ENCODE peak calls at places on chromosomes 4 and X, in four cellular contexts. L is suprapubic skin, Z is fibroblast of lung, X is globus pallidus. B is an unnamed sample.

GRCh38 chr4:186297013-186297645 is 31.1 kb downstream of the F11 start:
- DNase-seq in Z (peak), X (peak), L (no peak), B (no peak)

GRCh38 chr4:39047691-39048090 is 14.3 kb upstream of the KLHL5 start:
- DNase-seq in X (no peak), Z (no peak), L (no peak), B (no peak)

GRCh38 chrX:455199-455598 is 68.5 kb upstream of the PPP2R3B start:
- DNase-seq in X (no peak), Z (no peak), L (no peak), B (peak)

GRCh38 chr4:4990329-4990728 is 28.9 kb downstream of the CYTL1 start:
- DNase-seq in L (no peak), X (no peak), Z (no peak), B (no peak)

GRCh38 chrX:96432647-96433046 is 252.0 kb upstream of the DIAPH2 start:
- DNase-seq in X (no peak), Z (peak), L (no peak), B (no peak)

GRCh38 chr4:72094054-72094780 is 62.4 kb downstream of the NPFFR2 start:
- DNase-seq in X (no peak), L (no peak), Z (no peak), B (no peak)

GRCh38 chr4:187276786-187277408 is 553.2 kb upstream of the FAT1 start:
- DNase-seq in L (no peak), X (no peak), Z (peak), B (no peak)

GRCh38 chr4:23945521-23946017 is 55.7 kb upstream of the PPARGC1A start:
- DNase-seq in L (peak), X (no peak), Z (peak), B (no peak)

GRCh38 chr4:140037353-140038030 is 116.5 kb downstream of the MAML3 start:
- DNase-seq in L (no peak), X (no peak), Z (peak), B (no peak)

GRCh38 chrX:129738466-129739308 is at the start of gene XPNPEP2:
- DNase-seq in Z (no peak), L (peak), X (no peak), B (no peak)

GRCh38 chr4:23737571-23737970 is 152.3 kb downstream of the PPARGC1A start:
- DNase-seq in L (no peak), Z (peak), X (no peak), B (no peak)